ENCODE peak calls at places on chromosomes 16 and 17, in six cellular contexts. S is tibial nerve, B is sigmoid colon, A is A549, P is left ventricle myocardium inferior, D is ascending aorta. T is an unnamed sample. For H3K4me1, the result is how much of the 10 kb centered on the place peaks cover.

GRCh38 chr17:4786111-4786491 is at the start of gene VMO1:
- DNase-seq in P (no peak), A (no peak), S (no peak), D (no peak), B (peak), T (no peak)

GRCh38 chr17:63701477-63702222 is 1.7 kb upstream of the LIMD2 start:
- DNase-seq in P (peak), B (no peak), D (no peak), S (no peak), A (no peak), T (no peak)

GRCh38 chr17:57401556-57402488 is 145.5 kb downstream of the MSI2 start:
- DNase-seq in A (peak), S (no peak), B (no peak), D (no peak), P (no peak), T (no peak)

GRCh38 chr17:34472363-34472762 is 107.0 kb upstream of the TMEM132E start:
- DNase-seq in P (no peak), A (no peak), B (no peak), S (no peak), D (no peak), T (no peak)

GRCh38 chr17:17725853-17726720 is 44.8 kb downstream of the RAI1 start:
- DNase-seq in S (no peak), D (no peak), A (no peak), P (no peak), B (no peak), T (no peak)

GRCh38 chr16:86625029-86625428 is 46.7 kb downstream of the FOXL1 start:
- DNase-seq in D (no peak), P (no peak), S (no peak), A (no peak), B (no peak), T (no peak)

GRCh38 chr16:57619606-57620315 is 8.7 kb upstream of the ADGRG1 start:
- DNase-seq in B (peak), S (peak), P (no peak), D (no peak), A (no peak), T (peak)

GRCh38 chr17:28379814-28380571 is 8.5 kb downstream of the SARM1 start:
- DNase-seq in D (no peak), S (no peak), A (peak), P (no peak), B (no peak), T (no peak)

GRCh38 chr16:75727221-75727620 is 931 bp upstream of the CPHXL start:
- DNase-seq in A (no peak), S (no peak), D (no peak), B (no peak), P (no peak), T (no peak)

GRCh38 chr17:53722407-53722806 is 100.3 kb upstream of the KIF2B start:
- DNase-seq in D (no peak), A (peak), S (no peak), P (no peak), B (no peak), T (no peak)

GRCh38 chr17:30570596-30571265 is 93.5 kb downstream of the GOSR1 start:
- DNase-seq in A (no peak), P (no peak), D (no peak), S (no peak), B (no peak), T (peak)

GRCh38 chr16:84540194-84540593 is 35.7 kb upstream of the MEAK7 start:
- DNase-seq in A (no peak), D (no peak), S (no peak), B (no peak), P (no peak), T (no peak)

GRCh38 chr16:84535408-84535807 is 30.9 kb upstream of the MEAK7 start:
- DNase-seq in P (no peak), A (no peak), S (no peak), D (no peak), B (no peak), T (no peak)

GRCh38 chr16:84535851-84536250 is 31.4 kb upstream of the MEAK7 start:
- DNase-seq in B (no peak), D (no peak), S (no peak), P (no peak), A (no peak), T (no peak)

GRCh38 chr16:84538441-84538840 is 34.0 kb upstream of the MEAK7 start:
- DNase-seq in P (no peak), A (no peak), S (no peak), B (no peak), D (no peak), T (no peak)

DNA sequence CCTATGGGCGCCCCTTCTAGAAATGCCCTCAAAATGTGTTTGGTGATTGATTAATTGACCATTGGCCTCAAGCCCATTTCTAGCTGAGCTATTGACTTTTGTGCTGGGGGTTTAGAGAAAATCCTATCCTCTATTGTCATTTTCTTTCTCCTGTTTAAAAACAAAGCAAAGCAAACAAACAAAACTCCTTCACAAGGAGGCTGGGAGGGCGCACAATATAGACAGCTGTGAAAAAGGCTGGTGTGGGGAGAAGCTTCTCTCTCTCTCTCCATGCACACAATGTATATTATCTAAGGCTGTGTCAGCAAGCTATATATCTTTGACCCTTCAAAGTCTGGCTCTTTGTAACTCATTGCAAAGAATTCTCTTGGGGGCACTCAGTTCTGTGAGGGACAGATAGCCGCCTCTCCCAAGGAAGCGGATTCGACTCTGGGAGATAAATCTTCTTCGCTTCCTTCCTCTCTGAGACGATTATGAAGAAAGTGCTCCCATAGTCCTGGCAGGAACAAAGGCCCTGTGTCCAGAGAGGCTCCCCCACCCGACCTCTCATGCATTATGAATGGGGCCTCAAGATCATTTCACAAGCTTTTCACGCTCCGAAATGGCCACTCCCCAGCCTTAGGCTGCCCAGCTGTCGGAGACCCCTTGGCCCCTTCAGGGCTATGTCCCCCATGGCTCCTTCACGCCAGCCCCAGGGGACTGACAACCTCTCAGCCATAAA is 33.1 kb upstream of the MEAK7 start:
- DNase-seq in D (no peak), S (no peak), P (no peak), A (no peak), B (no peak), T (no peak)
- TF ChIP-seq CTCF in D (no peak), S (no peak), P (no peak), A (no peak), B (no peak), T (no peak)

GRCh38 chr17:81389585-81389984 is 5.7 kb upstream of the BAHCC1 start:
- DNase-seq in D (no peak), B (no peak), S (no peak), A (no peak), P (no peak), T (no peak)
- H3K4me3 ChIP-seq in D (no peak), B (no peak), S (no peak), A (no peak), P (no peak), T (no peak)

GRCh38 chr17:42268236-42268635 is 8.0 kb downstream of the STAT5B start:
- DNase-seq in S (no peak), D (no peak), P (no peak), A (no peak), B (no peak), T (no peak)
- H3K4me1 ChIP-seq in S (under half), D (under half), P (under half), A (half or more), B (under half), T (under half)

GRCh38 chr17:36547776-36548175 is 3.1 kb downstream of the GGNBP2 start:
- DNase-seq in D (no peak), A (no peak), S (no peak), B (no peak), P (no peak), T (no peak)
- TF ChIP-seq CTCF in D (no peak), A (no peak), S (no peak), B (no peak), P (no peak), T (no peak)

DNA sequence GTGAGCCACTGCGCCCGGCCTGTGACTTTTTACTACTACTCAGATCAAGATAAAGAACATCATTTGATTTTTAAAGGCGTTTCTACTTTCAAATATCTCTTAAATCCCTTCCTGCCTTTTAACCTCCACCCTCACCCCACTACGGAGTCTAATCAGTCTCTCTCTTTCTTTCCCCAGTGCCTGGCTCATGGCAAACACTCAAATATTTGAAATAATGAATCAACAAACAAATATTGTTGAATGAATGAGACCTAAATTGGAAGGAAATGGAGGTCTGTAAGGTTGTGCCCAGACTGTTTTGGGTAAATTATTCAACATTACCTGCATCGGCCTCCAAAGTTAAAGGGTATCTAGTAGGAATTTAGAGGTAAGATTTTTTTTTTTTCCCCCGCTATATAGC is 14.7 kb downstream of the COPZ2 start:
- DNase-seq in S (no peak), A (peak), B (no peak), D (no peak), P (no peak), T (no peak)
- H3K4me3 ChIP-seq in S (no peak), A (peak), B (peak), D (no peak), P (peak), T (peak)

T was measured in psoas muscle.